ENCODE peak calls at places on chromosomes 12 and 14, in seven cellular contexts. U is psoas muscle; Q is Daoy; Y is naive thymus-derived CD8-positive, alpha-beta T cell; B is left ventricle myocardium inferior; H is HFF-Myc; Z is non-pigmented ciliary epithelial cell. P is an unnamed sample.
A peak's percentile ranks its signal among the peaks of the same experiment; 100 is the strongest.

GRCh38 chr14:102363182-102363952 is 626 bp downstream of the TECPR2 start:
- DNase-seq in U (peak; percentile 67), Q (peak; percentile 65), Z (no peak), B (peak; percentile 53), H (no peak), Y (peak; percentile 42), P (peak; percentile 29)

GRCh38 chr12:69999561-69999960 is 174.5 kb downstream of the MYRFL start:
- DNase-seq in Q (no peak), B (no peak), Z (no peak), H (no peak), Y (no peak), U (no peak), P (no peak)

GRCh38 chr14:81062816-81063215 is 107.4 kb downstream of the TSHR start:
- DNase-seq in Z (no peak), B (no peak), U (no peak), Q (no peak), Y (peak; percentile 2), H (no peak), P (no peak)

GRCh38 chr14:90632868-90633267 is 183.4 kb downstream of the TTC7B start:
- DNase-seq in Y (no peak), B (no peak), Z (no peak), H (no peak), Q (no peak), U (no peak), P (no peak)

GRCh38 chr12:67705394-67706370 is 57.1 kb downstream of the DYRK2 start:
- DNase-seq in H (peak; percentile 85), Y (no peak), Z (peak; percentile 73), B (no peak), U (no peak), Q (peak; percentile 80), P (no peak)

GRCh38 chr12:76863005-76863670 is 15.7 kb downstream of the CSRP2 start:
- DNase-seq in Q (no peak), Z (no peak), U (no peak), H (peak; percentile 88), Y (no peak), B (no peak), P (no peak)

GRCh38 chr14:23147676-23148075 is 28.6 kb upstream of the CEBPE start:
- DNase-seq in Q (peak; percentile 34), Z (no peak), H (no peak), U (no peak), B (no peak), Y (no peak), P (peak; percentile 35)

GRCh38 chr12:20474443-20474842 is 106.1 kb downstream of the PDE3A start:
- DNase-seq in B (no peak), Y (no peak), U (no peak), H (no peak), Z (no peak), Q (no peak), P (no peak)

GRCh38 chr12:10558291-10558690 is 52.6 kb downstream of the EIF2S3B start:
- DNase-seq in Q (no peak), U (no peak), Z (no peak), H (no peak), B (no peak), Y (peak; percentile 17), P (no peak)

GRCh38 chr12:26460361-26460760 is 265.0 kb downstream of the SSPN start:
- DNase-seq in Q (no peak), Z (no peak), U (no peak), H (no peak), B (no peak), Y (no peak), P (no peak)

GRCh38 chr12:47102845-47103666 is 23.3 kb upstream of the AMIGO2 start:
- DNase-seq in U (no peak), Y (no peak), Q (no peak), Z (no peak), H (peak; percentile 82), B (no peak), P (no peak)

GRCh38 chr12:70367268-70368141 is 1.4 kb downstream of the KCNMB4 start:
- DNase-seq in Q (no peak), U (no peak), Z (no peak), Y (no peak), H (no peak), B (no peak), P (no peak)

GRCh38 chr12:64633940-64634337 is 23.6 kb downstream of the RASSF3 start:
- DNase-seq in Z (no peak), B (peak; percentile 46), H (no peak), Y (no peak), Q (peak; percentile 78), U (peak; percentile 39), P (peak; percentile 71)

GRCh38 chr12:27187697-27188096 is 56.4 kb upstream of the STK38L start:
- DNase-seq in U (no peak), Q (no peak), Z (no peak), B (no peak), H (no peak), Y (no peak), P (no peak)

GRCh38 chr14:53035796-53036195 is 84.9 kb upstream of the FERMT2 start:
- DNase-seq in Q (no peak), Z (no peak), U (no peak), Y (no peak), H (no peak), B (no peak), P (no peak)

GRCh38 chr12:125216720-125217119 is 151.5 kb downstream of the AACS start:
- DNase-seq in U (no peak), Y (no peak), Z (no peak), Q (no peak), B (no peak), H (no peak), P (no peak)

GRCh38 chr14:74475678-74476077 is 17.4 kb downstream of the NPC2 start:
- DNase-seq in Q (peak; percentile 42), Z (peak; percentile 54), H (no peak), Y (no peak), B (no peak), U (no peak), P (no peak)

GRCh38 chr14:21917699-21918436 is 244.2 kb upstream of the OR4E1 start:
- DNase-seq in U (no peak), Y (peak; percentile 68), Q (peak; percentile 66), Z (peak; percentile 17), H (peak; percentile 7), B (no peak), P (no peak)

GRCh38 chr12:7797698-7798398 is 8.6 kb downstream of the NANOG start:
- DNase-seq in B (no peak), Q (peak; percentile 79), H (no peak), Z (peak; percentile 11), Y (no peak), U (no peak), P (peak; percentile 34)

GRCh38 chr12:70386771-70387170 is 20.7 kb downstream of the KCNMB4 start:
- DNase-seq in Y (no peak), Q (no peak), B (no peak), Z (no peak), H (no peak), U (no peak), P (no peak)

GRCh38 chr12:43294881-43295280 is 257.1 kb downstream of the ADAMTS20 start:
- DNase-seq in Z (no peak), H (no peak), U (no peak), B (no peak), Y (no peak), Q (peak; percentile 34), P (no peak)

GRCh38 chr12:120117961-120118709 is 1.6 kb upstream of the RAB35 start:
- DNase-seq in H (no peak), U (no peak), Z (no peak), Y (no peak), B (no peak), Q (peak; percentile 25), P (no peak)

P was measured in pancreas.